ENCODE peak calls at places on chromosomes 12 and 14, in eight cellular contexts. One of them, this sample, is unnamed.

GRCh38 chr12:4230526-4230925 is 43.0 kb upstream of the CCND2 start:
- DNase-seq in GM23338: no peak
- DNase-seq in fibroblast of the aortic adventitia: no peak
- DNase-seq in GM18507: no peak
- DNase-seq in germinal center: no peak
- DNase-seq in anterior cingulate cortex: no peak
- DNase-seq in A549: no peak
- DNase-seq in activated naive CD4-positive, alpha-beta T cell treated with Interleukin-2 at 50 U/mL for 16 hours: no peak
- DNase-seq in this sample: no peak

GRCh38 chr12:31702047-31702446 is 26.8 kb downstream of the AMN1 start:
- DNase-seq in fibroblast of the aortic adventitia: peak
- DNase-seq in A549: no peak
- DNase-seq in germinal center: no peak
- DNase-seq in anterior cingulate cortex: no peak
- DNase-seq in GM18507: no peak
- DNase-seq in activated naive CD4-positive, alpha-beta T cell treated with Interleukin-2 at 50 U/mL for 16 hours: no peak
- DNase-seq in GM23338: peak
- DNase-seq in this sample: peak

GRCh38 chr12:28710882-28711281 is 438.2 kb upstream of the FAR2 start:
- DNase-seq in A549: no peak
- DNase-seq in activated naive CD4-positive, alpha-beta T cell treated with Interleukin-2 at 50 U/mL for 16 hours: no peak
- DNase-seq in germinal center: no peak
- DNase-seq in GM18507: no peak
- DNase-seq in anterior cingulate cortex: no peak
- DNase-seq in fibroblast of the aortic adventitia: peak
- DNase-seq in GM23338: no peak
- DNase-seq in this sample: no peak

GRCh38 chr14:101087614-101088394 is 184.3 kb upstream of the RTL1 start:
- DNase-seq in GM23338: no peak
- DNase-seq in fibroblast of the aortic adventitia: no peak
- DNase-seq in anterior cingulate cortex: no peak
- DNase-seq in activated naive CD4-positive, alpha-beta T cell treated with Interleukin-2 at 50 U/mL for 16 hours: no peak
- DNase-seq in GM18507: no peak
- DNase-seq in A549: no peak
- DNase-seq in germinal center: no peak
- DNase-seq in this sample: no peak

GRCh38 chr14:105105158-105105557 is 39.9 kb upstream of the GPR132 start:
- DNase-seq in activated naive CD4-positive, alpha-beta T cell treated with Interleukin-2 at 50 U/mL for 16 hours: no peak
- DNase-seq in A549: no peak
- DNase-seq in germinal center: no peak
- DNase-seq in GM18507: no peak
- DNase-seq in GM23338: no peak
- DNase-seq in fibroblast of the aortic adventitia: no peak
- DNase-seq in anterior cingulate cortex: no peak
- DNase-seq in this sample: no peak

GRCh38 chr12:115370204-115370603 is 686.2 kb upstream of the TBX3 start:
- DNase-seq in germinal center: no peak
- DNase-seq in anterior cingulate cortex: no peak
- DNase-seq in GM18507: no peak
- DNase-seq in A549: no peak
- DNase-seq in activated naive CD4-positive, alpha-beta T cell treated with Interleukin-2 at 50 U/mL for 16 hours: no peak
- DNase-seq in fibroblast of the aortic adventitia: no peak
- DNase-seq in GM23338: no peak
- DNase-seq in this sample: no peak

GRCh38 chr12:15778126-15778525 is 11.1 kb downstream of the EPS8 start:
- DNase-seq in A549: no peak
- DNase-seq in activated naive CD4-positive, alpha-beta T cell treated with Interleukin-2 at 50 U/mL for 16 hours: no peak
- DNase-seq in germinal center: no peak
- DNase-seq in fibroblast of the aortic adventitia: peak
- DNase-seq in GM18507: no peak
- DNase-seq in GM23338: no peak
- DNase-seq in anterior cingulate cortex: no peak
- DNase-seq in this sample: no peak

GRCh38 chr12:114342651-114343050 is 63.3 kb downstream of the TBX5 start:
- DNase-seq in A549: no peak
- DNase-seq in fibroblast of the aortic adventitia: no peak
- DNase-seq in germinal center: no peak
- DNase-seq in anterior cingulate cortex: no peak
- DNase-seq in activated naive CD4-positive, alpha-beta T cell treated with Interleukin-2 at 50 U/mL for 16 hours: no peak
- DNase-seq in GM18507: no peak
- DNase-seq in GM23338: no peak
- DNase-seq in this sample: no peak

GRCh38 chr14:23984891-23985607 is 3.7 kb upstream of the DHRS4L2 start:
- DNase-seq in activated naive CD4-positive, alpha-beta T cell treated with Interleukin-2 at 50 U/mL for 16 hours: no peak
- DNase-seq in germinal center: no peak
- DNase-seq in anterior cingulate cortex: no peak
- DNase-seq in A549: peak
- DNase-seq in GM18507: no peak
- DNase-seq in GM23338: no peak
- DNase-seq in fibroblast of the aortic adventitia: peak
- DNase-seq in this sample: no peak

GRCh38 chr14:105307052-105307727 is 6.4 kb upstream of the BRF1 start:
- DNase-seq in activated naive CD4-positive, alpha-beta T cell treated with Interleukin-2 at 50 U/mL for 16 hours: no peak
- DNase-seq in GM23338: peak
- DNase-seq in GM18507: no peak
- DNase-seq in A549: no peak
- DNase-seq in fibroblast of the aortic adventitia: no peak
- DNase-seq in germinal center: no peak
- DNase-seq in anterior cingulate cortex: no peak
- DNase-seq in this sample: no peak

GRCh38 chr12:6488240-6488639 is 4.8 kb downstream of the MRPL51 start:
- DNase-seq in A549: no peak
- DNase-seq in activated naive CD4-positive, alpha-beta T cell treated with Interleukin-2 at 50 U/mL for 16 hours: no peak
- DNase-seq in fibroblast of the aortic adventitia: no peak
- DNase-seq in GM23338: no peak
- DNase-seq in anterior cingulate cortex: no peak
- DNase-seq in germinal center: no peak
- DNase-seq in GM18507: no peak
- DNase-seq in this sample: no peak

GRCh38 chr14:72753879-72754400 is 140.0 kb downstream of the DPF3 start:
- DNase-seq in anterior cingulate cortex: no peak
- DNase-seq in fibroblast of the aortic adventitia: no peak
- DNase-seq in germinal center: no peak
- DNase-seq in activated naive CD4-positive, alpha-beta T cell treated with Interleukin-2 at 50 U/mL for 16 hours: no peak
- DNase-seq in GM23338: no peak
- DNase-seq in A549: no peak
- DNase-seq in GM18507: no peak
- DNase-seq in this sample: no peak

GRCh38 chr12:59651230-59651920 is 55.5 kb downstream of the SLC16A7 start:
- DNase-seq in GM23338: no peak
- DNase-seq in A549: no peak
- DNase-seq in anterior cingulate cortex: no peak
- DNase-seq in fibroblast of the aortic adventitia: peak
- DNase-seq in GM18507: no peak
- DNase-seq in activated naive CD4-positive, alpha-beta T cell treated with Interleukin-2 at 50 U/mL for 16 hours: no peak
- DNase-seq in germinal center: no peak
- DNase-seq in this sample: no peak

GRCh38 chr12:23525450-23526072 is 423.9 kb downstream of the SOX5 start:
- DNase-seq in GM23338: no peak
- DNase-seq in germinal center: no peak
- DNase-seq in fibroblast of the aortic adventitia: no peak
- DNase-seq in GM18507: no peak
- DNase-seq in activated naive CD4-positive, alpha-beta T cell treated with Interleukin-2 at 50 U/mL for 16 hours: no peak
- DNase-seq in anterior cingulate cortex: no peak
- DNase-seq in A549: no peak
- DNase-seq in this sample: no peak

GRCh38 chr12:68189766-68190700 is 30.5 kb upstream of the IFNG start:
- DNase-seq in GM18507: no peak
- DNase-seq in germinal center: no peak
- DNase-seq in activated naive CD4-positive, alpha-beta T cell treated with Interleukin-2 at 50 U/mL for 16 hours: peak
- DNase-seq in A549: no peak
- DNase-seq in anterior cingulate cortex: no peak
- DNase-seq in GM23338: no peak
- DNase-seq in fibroblast of the aortic adventitia: peak
- DNase-seq in this sample: no peak